ENCODE peak calls at places on chromosome 6, in nine cellular contexts. One of them, this sample, is unnamed.

GRCh38 chr6:137715589-137716045 is 151.4 kb upstream of the TNFAIP3 start:
- DNase-seq in AG04450: no peak
- DNase-seq in ACHN: no peak
- DNase-seq in mucosa of gallbladder: no peak
- DNase-seq in ecto neural progenitor cell: no peak
- DNase-seq in Right ventricle myocardium superior: no peak
- DNase-seq in Daoy: peak
- DNase-seq in stimulated activated CD4-positive, alpha-beta T cell treated with anti-CD3 and anti-CD28 coated beads, Interleukin-2, amount 100 ng/mL, for 24 hours: no peak
- DNase-seq in bronchial epithelial cell: no peak
- DNase-seq in this sample: no peak

GRCh38 chr6:37495199-37495913 is 4.3 kb downstream of the CCDC167 start:
- DNase-seq in AG04450: no peak
- DNase-seq in ACHN: no peak
- DNase-seq in mucosa of gallbladder: no peak
- DNase-seq in ecto neural progenitor cell: no peak
- DNase-seq in Right ventricle myocardium superior: no peak
- DNase-seq in Daoy: no peak
- DNase-seq in stimulated activated CD4-positive, alpha-beta T cell treated with anti-CD3 and anti-CD28 coated beads, Interleukin-2, amount 100 ng/mL, for 24 hours: no peak
- DNase-seq in bronchial epithelial cell: no peak
- DNase-seq in this sample: no peak

GRCh38 chr6:7905416-7905815 is 5.2 kb downstream of the TXNDC5 start:
- DNase-seq in AG04450: no peak
- DNase-seq in ACHN: no peak
- DNase-seq in mucosa of gallbladder: no peak
- DNase-seq in ecto neural progenitor cell: no peak
- DNase-seq in Right ventricle myocardium superior: no peak
- DNase-seq in Daoy: no peak
- DNase-seq in stimulated activated CD4-positive, alpha-beta T cell treated with anti-CD3 and anti-CD28 coated beads, Interleukin-2, amount 100 ng/mL, for 24 hours: no peak
- DNase-seq in bronchial epithelial cell: no peak
- DNase-seq in this sample: no peak

GRCh38 chr6:36124881-36125280 is 5.4 kb upstream of the MAPK13 start:
- DNase-seq in AG04450: no peak
- DNase-seq in ACHN: no peak
- DNase-seq in mucosa of gallbladder: no peak
- DNase-seq in ecto neural progenitor cell: no peak
- DNase-seq in Right ventricle myocardium superior: no peak
- DNase-seq in Daoy: no peak
- DNase-seq in stimulated activated CD4-positive, alpha-beta T cell treated with anti-CD3 and anti-CD28 coated beads, Interleukin-2, amount 100 ng/mL, for 24 hours: no peak
- DNase-seq in bronchial epithelial cell: no peak
- DNase-seq in this sample: no peak

GRCh38 chr6:3200682-3201081 is 26.8 kb downstream of the TUBB2B start:
- DNase-seq in AG04450: no peak
- DNase-seq in ACHN: no peak
- DNase-seq in mucosa of gallbladder: no peak
- DNase-seq in ecto neural progenitor cell: peak
- DNase-seq in Right ventricle myocardium superior: no peak
- DNase-seq in Daoy: no peak
- DNase-seq in stimulated activated CD4-positive, alpha-beta T cell treated with anti-CD3 and anti-CD28 coated beads, Interleukin-2, amount 100 ng/mL, for 24 hours: no peak
- DNase-seq in bronchial epithelial cell: no peak
- DNase-seq in this sample: no peak

GRCh38 chr6:5213851-5214507 is 46.8 kb downstream of the LYRM4 start:
- DNase-seq in AG04450: peak
- DNase-seq in ACHN: no peak
- DNase-seq in mucosa of gallbladder: no peak
- DNase-seq in ecto neural progenitor cell: no peak
- DNase-seq in Right ventricle myocardium superior: no peak
- DNase-seq in Daoy: no peak
- DNase-seq in stimulated activated CD4-positive, alpha-beta T cell treated with anti-CD3 and anti-CD28 coated beads, Interleukin-2, amount 100 ng/mL, for 24 hours: no peak
- DNase-seq in bronchial epithelial cell: no peak
- DNase-seq in this sample: no peak

GRCh38 chr6:63636516-63636968 is 940 bp downstream of the PHF3 start:
- DNase-seq in AG04450: no peak
- DNase-seq in ACHN: peak
- DNase-seq in mucosa of gallbladder: peak
- DNase-seq in ecto neural progenitor cell: no peak
- DNase-seq in Right ventricle myocardium superior: peak
- DNase-seq in Daoy: peak
- DNase-seq in stimulated activated CD4-positive, alpha-beta T cell treated with anti-CD3 and anti-CD28 coated beads, Interleukin-2, amount 100 ng/mL, for 24 hours: peak
- DNase-seq in bronchial epithelial cell: peak
- DNase-seq in this sample: no peak

GRCh38 chr6:82040405-82041221 is 206.9 kb downstream of the IBTK start:
- DNase-seq in AG04450: peak
- DNase-seq in ACHN: peak
- DNase-seq in mucosa of gallbladder: no peak
- DNase-seq in ecto neural progenitor cell: peak
- DNase-seq in Right ventricle myocardium superior: no peak
- DNase-seq in Daoy: peak
- DNase-seq in stimulated activated CD4-positive, alpha-beta T cell treated with anti-CD3 and anti-CD28 coated beads, Interleukin-2, amount 100 ng/mL, for 24 hours: peak
- DNase-seq in bronchial epithelial cell: peak
- DNase-seq in this sample: no peak

GRCh38 chr6:5078121-5078695 is 6.9 kb upstream of the PPP1R3G start:
- DNase-seq in AG04450: no peak
- DNase-seq in ACHN: peak
- DNase-seq in mucosa of gallbladder: no peak
- DNase-seq in ecto neural progenitor cell: no peak
- DNase-seq in Right ventricle myocardium superior: no peak
- DNase-seq in Daoy: no peak
- DNase-seq in stimulated activated CD4-positive, alpha-beta T cell treated with anti-CD3 and anti-CD28 coated beads, Interleukin-2, amount 100 ng/mL, for 24 hours: no peak
- DNase-seq in bronchial epithelial cell: peak
- DNase-seq in this sample: no peak

This sample was measured in epithelial cell of proximal tubule.